ENCODE peak calls at places on chromosome 7, in five cellular contexts. V, D, I, F and Y are unnamed samples.

GRCh38 chr7:46162582-46162981 is 241.5 kb upstream of the IGFBP3 start:
- DNase-seq in V (no peak), D (no peak), I (no peak), F (no peak), Y (no peak)

GRCh38 chr7:98303906-98304305 is 22.4 kb downstream of the BRI3 start:
- DNase-seq in V (no peak), D (no peak), I (no peak), F (no peak), Y (no peak)

GRCh38 chr7:14902589-14902963 is at the start of gene DGKB:
- DNase-seq in V (peak), D (no peak), I (no peak), F (no peak), Y (peak)

GRCh38 chr7:131106681-131107342 is 220.9 kb upstream of the MKLN1 start:
- DNase-seq in V (peak), D (no peak), I (no peak), F (peak), Y (no peak)

GRCh38 chr7:114589436-114589835 is 174.8 kb downstream of the FOXP2 start:
- DNase-seq in V (no peak), D (no peak), I (no peak), F (no peak), Y (no peak)

GRCh38 chr7:99359465-99360154 is 14.9 kb upstream of the ARPC1B start:
- DNase-seq in V (no peak), D (no peak), I (no peak), F (no peak), Y (no peak)

GRCh38 chr7:47393406-47393805 is 188.5 kb downstream of the TNS3 start:
- DNase-seq in V (no peak), D (no peak), I (no peak), F (no peak), Y (no peak)

GRCh38 chr7:82247814-82248433 is 195.7 kb downstream of the CACNA2D1 start:
- DNase-seq in V (no peak), D (no peak), I (no peak), F (no peak), Y (no peak)

GRCh38 chr7:46391215-46391614 is 470.1 kb upstream of the IGFBP3 start:
- DNase-seq in V (no peak), D (no peak), I (no peak), F (no peak), Y (no peak)

GRCh38 chr7:114937422-114937821 is 15.5 kb downstream of the MDFIC start:
- DNase-seq in V (no peak), D (no peak), I (no peak), F (no peak), Y (no peak)

GRCh38 chr7:117531845-117532244 is 52.0 kb downstream of the CFTR start:
- DNase-seq in V (no peak), D (no peak), I (no peak), F (no peak), Y (no peak)

GRCh38 chr7:117810642-117811512 is 62.4 kb downstream of the CTTNBP2 start:
- DNase-seq in V (no peak), D (no peak), I (no peak), F (no peak), Y (no peak)

GRCh38 chr7:102834466-102834865 is 78.3 kb upstream of the LRRC17 start:
- DNase-seq in V (no peak), D (no peak), I (no peak), F (no peak), Y (no peak)

GRCh38 chr7:92747041-92747835 is 89.1 kb downstream of the CDK6 start:
- DNase-seq in V (no peak), D (no peak), I (no peak), F (no peak), Y (no peak)

GRCh38 chr7:111232249-111233084 is 141.5 kb downstream of the LRRN3 start:
- DNase-seq in V (no peak), D (peak), I (no peak), F (no peak), Y (no peak)

GRCh38 chr7:29146888-29147609 is 712 bp upstream of the CPVL start:
- DNase-seq in V (peak), D (no peak), I (no peak), F (no peak), Y (peak)

GRCh38 chr7:82578430-82578829 is 134.9 kb upstream of the CACNA2D1 start:
- DNase-seq in V (no peak), D (no peak), I (no peak), F (no peak), Y (no peak)

GRCh38 chr7:134478707-134479106 is 19.8 kb upstream of the AKR1B1 start:
- DNase-seq in V (no peak), D (no peak), I (no peak), F (no peak), Y (no peak)
- TF ChIP-seq CTCF in V (peak), D (peak), I (no peak), F (peak), Y (no peak)

GRCh38 chr7:43460733-43461348 is 122.1 kb upstream of the STK17A start:
- DNase-seq in V (no peak), D (no peak), I (no peak), F (no peak), Y (no peak)

GRCh38 chr7:43462836-43463235 is 120.1 kb upstream of the STK17A start:
- DNase-seq in V (no peak), D (no peak), I (no peak), F (no peak), Y (no peak)

GRCh38 chr7:43465581-43466554 is 117.0 kb upstream of the STK17A start:
- DNase-seq in V (no peak), D (no peak), I (no peak), F (no peak), Y (no peak)

GRCh38 chr7:43461349-43462024 is 121.4 kb upstream of the STK17A start:
- DNase-seq in V (peak), D (no peak), I (no peak), F (no peak), Y (no peak)

GRCh38 chr7:43463401-43463980 is 119.4 kb upstream of the STK17A start:
- DNase-seq in V (no peak), D (no peak), I (no peak), F (no peak), Y (no peak)
- H3K4me3 ChIP-seq in V (no peak), D (no peak), I (no peak), F (no peak), Y (no peak)

GRCh38 chr7:86931439-86931838 is 128.0 kb downstream of the ELAPOR2 start:
- DNase-seq in V (no peak), D (no peak), I (no peak), F (no peak), Y (no peak)
- H3K27ac ChIP-seq in V (no peak), D (no peak), I (peak), F (no peak), Y (no peak)

GRCh38 chr7:71925663-71926062 is 486.5 kb downstream of the CALN1 start:
- DNase-seq in V (no peak), D (no peak), I (no peak), F (no peak), Y (no peak)
- TF ChIP-seq CTCF in V (no peak), D (no peak), I (no peak), F (no peak), Y (no peak)

GRCh38 chr7:18212308-18212707 is 184.7 kb upstream of the PRPS1L1 start:
- DNase-seq in V (no peak), D (no peak), I (no peak), F (no peak), Y (no peak)

GRCh38 chr7:18210382-18210781 is 182.7 kb upstream of the PRPS1L1 start:
- DNase-seq in V (no peak), D (no peak), I (no peak), F (no peak), Y (no peak)

GRCh38 chr7:18210788-18211187 is 183.1 kb upstream of the PRPS1L1 start:
- DNase-seq in V (no peak), D (no peak), I (no peak), F (no peak), Y (no peak)

GRCh38 chr7:18216270-18216669 is 188.6 kb upstream of the PRPS1L1 start:
- DNase-seq in V (no peak), D (no peak), I (no peak), F (no peak), Y (no peak)

GRCh38 chr7:18212788-18213187 is 185.1 kb upstream of the PRPS1L1 start:
- DNase-seq in V (peak), D (peak), I (no peak), F (no peak), Y (no peak)
- H3K4me3 ChIP-seq in V (no peak), D (no peak), I (no peak), F (no peak), Y (no peak)

GRCh38 chr7:821688-822087 is 10.6 kb upstream of the SUN1 start:
- DNase-seq in V (no peak), D (no peak), I (no peak), F (no peak), Y (no peak)
- H3K27ac ChIP-seq in V (peak), D (no peak), I (peak), F (peak), Y (no peak)

DNA sequence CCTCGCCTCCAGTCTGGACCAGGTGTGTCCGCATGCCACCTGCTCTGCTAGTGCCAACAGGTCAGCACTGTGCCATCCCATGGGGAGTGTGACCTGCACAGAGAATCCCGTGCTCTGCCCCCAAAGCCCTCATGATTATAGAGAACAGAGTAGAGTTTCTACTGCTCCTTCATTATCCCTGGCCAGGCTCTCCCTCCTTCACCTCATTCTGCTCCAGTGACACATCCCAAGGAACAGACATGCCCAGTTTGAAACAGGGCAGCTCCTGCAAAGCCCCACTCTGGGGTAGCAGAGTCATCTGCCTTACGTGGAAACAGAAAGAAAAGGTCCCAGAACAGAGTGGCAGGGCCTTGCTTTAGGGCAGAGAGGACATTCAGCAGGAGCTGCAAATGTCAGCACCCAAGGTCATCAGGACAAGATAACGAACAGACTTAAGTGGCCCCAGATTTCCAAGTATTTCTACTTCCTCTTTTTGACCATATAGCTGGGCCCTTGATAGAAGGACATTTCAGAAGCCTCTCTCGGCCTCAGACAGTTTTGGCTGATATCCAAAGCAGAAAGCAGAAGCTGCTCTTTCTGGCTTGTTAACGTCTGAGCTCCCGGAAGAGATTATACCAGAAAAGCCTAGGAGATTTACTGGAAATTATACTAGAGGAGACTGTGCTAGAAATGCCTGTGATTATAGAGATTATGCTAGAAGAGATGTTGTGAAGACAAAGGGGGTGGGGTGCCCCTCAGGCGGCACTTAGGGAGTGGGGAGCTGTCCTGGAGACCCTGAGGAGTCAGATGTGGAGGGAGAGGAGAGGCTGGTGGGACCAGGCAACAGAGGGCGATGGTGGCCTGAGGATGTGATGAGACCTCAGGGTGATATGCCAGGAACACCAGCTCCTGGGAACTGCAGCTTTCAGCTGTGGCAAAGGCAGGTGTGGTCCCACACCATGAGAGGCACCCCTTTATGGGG is 12.6 kb downstream of the TMEM176B start:
- DNase-seq in V (no peak), D (no peak), I (no peak), F (no peak), Y (no peak)
- TF ChIP-seq CTCF in V (peak), D (no peak), I (no peak), F (no peak), Y (no peak)

GRCh38 chr7:40569326-40569725 is 434.5 kb downstream of the SUGCT start:
- DNase-seq in V (no peak), D (no peak), I (no peak), F (no peak), Y (no peak)

GRCh38 chr7:40570218-40570617 is 435.4 kb downstream of the SUGCT start:
- DNase-seq in V (no peak), D (no peak), I (no peak), F (no peak), Y (no peak)

GRCh38 chr7:40572810-40573470 is 438.1 kb downstream of the SUGCT start:
- DNase-seq in V (no peak), D (peak), I (no peak), F (no peak), Y (no peak)

GRCh38 chr7:40566879-40567278 is 432.1 kb downstream of the SUGCT start:
- DNase-seq in V (no peak), D (no peak), I (no peak), F (no peak), Y (no peak)

DNA sequence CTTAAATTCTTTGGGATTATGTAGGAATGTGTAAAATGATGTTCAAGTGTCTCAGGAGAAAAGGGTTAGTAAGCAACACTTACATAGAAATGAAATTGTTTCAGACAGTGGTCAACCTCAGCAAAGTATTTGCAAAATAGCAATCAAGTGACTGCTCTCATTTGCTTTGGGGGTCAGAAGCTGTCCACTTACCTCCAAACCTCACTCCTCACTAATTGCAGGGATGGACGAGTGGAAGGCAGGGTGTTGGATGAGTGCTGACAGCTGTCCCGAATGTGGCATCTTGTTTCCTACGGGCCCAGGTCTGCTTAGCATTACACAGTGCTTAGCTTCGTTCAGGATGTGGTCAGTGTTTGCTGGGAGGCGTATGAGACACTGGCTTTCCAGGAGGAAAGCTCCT is 437.0 kb downstream of the SUGCT start:
- DNase-seq in V (no peak), D (no peak), I (no peak), F (no peak), Y (no peak)
- H3K4me3 ChIP-seq in V (no peak), D (no peak), I (no peak), F (no peak), Y (no peak)

GRCh38 chr7:81008901-81009300 is 90.0 kb upstream of the SEMA3C start:
- DNase-seq in V (no peak), D (no peak), I (no peak), F (no peak), Y (no peak)
- H3K27ac ChIP-seq in V (no peak), D (no peak), I (no peak), F (no peak), Y (no peak)